ENCODE peak calls at places on chromosome 14, in six cellular contexts. W, E, I, T, K and X are unnamed samples.
A peak's percentile ranks its signal among the peaks of the same experiment; 100 is the strongest.

GRCh38 chr14:95254356-95254755 is 65.4 kb downstream of the CLMN start:
- DNase-seq in I (no peak), W (no peak), K (no peak), T (no peak), E (no peak), X (no peak)

GRCh38 chr14:88195676-88196075 is 127.4 kb downstream of the KCNK10 start:
- DNase-seq in K (no peak), W (no peak), E (no peak), T (no peak), I (no peak), X (no peak)

GRCh38 chr14:89061696-89062095 is 237.2 kb downstream of the TTC8 start:
- DNase-seq in K (no peak), W (no peak), E (no peak), I (no peak), T (no peak), X (no peak)

GRCh38 chr14:92534863-92535654 is 21.5 kb downstream of the RIN3 start:
- DNase-seq in K (no peak), T (no peak), W (no peak), I (no peak), E (no peak), X (no peak)

GRCh38 chr14:59337151-59337611 is 128.0 kb downstream of the GPR135 start:
- DNase-seq in W (peak; percentile 57), K (no peak), E (no peak), T (no peak), I (peak; percentile 88), X (no peak)

GRCh38 chr14:88488081-88488480 is 66.7 kb downstream of the PTPN21 start:
- DNase-seq in I (no peak), T (no peak), W (no peak), K (no peak), E (no peak), X (peak; percentile 59)

GRCh38 chr14:77503138-77503537 is 4.5 kb upstream of the ISM2 start:
- DNase-seq in I (no peak), K (no peak), T (no peak), W (no peak), E (no peak), X (no peak)

GRCh38 chr14:71686677-71687076 is 245.6 kb upstream of the RGS6 start:
- DNase-seq in T (no peak), K (no peak), E (no peak), W (peak; percentile 15), I (peak; percentile 78), X (peak; percentile 50)

GRCh38 chr14:91330111-91330696 is 85.7 kb upstream of the GPR68 start:
- DNase-seq in W (no peak), T (no peak), K (no peak), I (no peak), E (no peak), X (no peak)

GRCh38 chr14:78595797-78596196 is 425.6 kb downstream of the NRXN3 start:
- DNase-seq in K (no peak), W (no peak), T (no peak), E (no peak), I (no peak), X (no peak)

GRCh38 chr14:75242546-75243273 is 35.9 kb upstream of the FOS start:
- DNase-seq in I (no peak), E (no peak), T (no peak), W (peak; percentile 92), K (peak; percentile 51), X (peak; percentile 90)

GRCh38 chr14:95222151-95222631 is 64.9 kb upstream of the DICER1 start:
- DNase-seq in W (peak; percentile 20), T (peak; percentile 41), K (no peak), I (no peak), E (peak; percentile 2), X (no peak)

GRCh38 chr14:51365241-51365940 is 125.3 kb downstream of the TMX1 start:
- DNase-seq in E (no peak), K (no peak), W (no peak), T (no peak), I (no peak), X (no peak)

GRCh38 chr14:97074456-97074855 is 277.3 kb downstream of the VRK1 start:
- DNase-seq in W (no peak), E (no peak), T (no peak), I (no peak), K (no peak), X (no peak)

DNA sequence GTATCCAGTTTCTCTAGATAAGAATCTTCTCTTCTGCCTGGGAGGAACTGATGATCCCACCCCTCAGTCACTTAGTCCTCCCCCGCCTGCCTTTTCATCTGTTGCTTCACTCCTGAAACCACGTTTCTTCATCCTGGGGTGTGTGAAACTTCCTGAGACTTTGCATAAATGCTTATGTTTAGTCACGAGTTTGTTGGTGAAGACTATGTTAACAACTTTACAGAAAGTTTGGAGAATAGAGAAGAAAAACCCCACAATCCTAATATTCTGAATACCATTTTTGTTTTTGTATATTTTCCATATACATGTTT is 33.2 kb downstream of the MARK3 start:
- DNase-seq in E (no peak), T (peak; percentile 66), I (no peak), W (peak; percentile 85), K (no peak), X (no peak)
- H3K4me3 ChIP-seq in E (no peak overlapping the region), T (no peak overlapping the region), I (no peak overlapping the region), W (peak overlapping the region; percentile 35), K (no peak overlapping the region), X (no peak overlapping the region)

GRCh38 chr14:21557084-21557901 is 22.6 kb downstream of the OR10G3 start:
- DNase-seq in T (peak; percentile 81), E (peak; percentile 57), W (peak; percentile 97), I (peak; percentile 69), K (peak; percentile 82), X (peak; percentile 19)
- H3K4me3 ChIP-seq in T (peak overlapping the region; percentile 37), E (peak overlapping the region; percentile 6), W (peak overlapping the region; percentile 76), I (peak overlapping the region; percentile 44), K (no peak overlapping the region), X (no peak overlapping the region)

GRCh38 chr14:105218611-105219010 is 29.7 kb upstream of the BTBD6 start:
- DNase-seq in E (no peak), T (no peak), K (no peak), I (no peak), W (no peak), X (no peak)
- H3K4me3 ChIP-seq in E (no peak overlapping the region), T (no peak overlapping the region), K (no peak overlapping the region), I (no peak overlapping the region), W (no peak overlapping the region), X (no peak overlapping the region)

DNA sequence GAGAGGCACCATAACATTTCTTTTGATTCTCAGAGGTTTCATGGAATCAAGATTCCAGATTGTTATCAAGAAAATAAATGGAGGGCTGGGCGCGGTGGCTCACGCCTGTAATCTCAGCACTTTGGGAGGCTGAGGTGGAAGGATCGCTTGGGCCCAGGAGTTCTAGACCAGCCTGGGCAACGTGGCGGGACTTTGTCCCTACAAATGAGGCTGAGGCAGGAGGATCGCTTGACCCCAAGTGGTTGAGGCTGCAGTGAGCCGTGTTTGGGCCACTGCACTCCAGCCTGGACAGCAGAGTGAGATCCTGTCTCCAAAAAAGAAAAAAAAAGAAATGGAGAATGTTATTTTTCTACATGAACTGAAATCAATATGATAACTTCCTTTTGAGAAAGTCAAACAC is 1.3 kb downstream of the SLC39A9 start:
- DNase-seq in W (no peak), K (no peak), E (no peak), I (no peak), T (no peak), X (no peak)
- H3K4me3 ChIP-seq in W (peak overlapping the region; percentile 96), K (peak overlapping the region; percentile 96), E (peak overlapping the region; percentile 96), I (peak overlapping the region; percentile 94), T (peak overlapping the region; percentile 94), X (peak overlapping the region; percentile 87)